ENCODE peak calls at places on chromosomes 4 and X, in seven cellular contexts. One of them, this sample, is unnamed. For H3K4me1 and H3K27me3, the result is how much of the 10 kb centered on the place peaks cover.

GRCh38 chr4:2341911-2342652 is 76.4 kb downstream of the ZFYVE28 start:
- DNase-seq in breast epithelium: peak
- DNase-seq in colonic mucosa: no peak
- DNase-seq in upper lobe of right lung: peak
- DNase-seq in CD8-positive, alpha-beta T cell: no peak
- DNase-seq in HCT116: no peak
- DNase-seq in ovary: no peak
- DNase-seq in this sample: no peak

GRCh38 chrX:3527811-3528210 is 181.4 kb upstream of the MXRA5 start:
- DNase-seq in breast epithelium: no peak
- DNase-seq in colonic mucosa: no peak
- DNase-seq in upper lobe of right lung: no peak
- DNase-seq in CD8-positive, alpha-beta T cell: no peak
- DNase-seq in HCT116: no peak
- DNase-seq in ovary: no peak
- DNase-seq in this sample: no peak

GRCh38 chr4:35872273-35872672 is 372.0 kb downstream of the ARAP2 start:
- DNase-seq in breast epithelium: no peak
- DNase-seq in colonic mucosa: no peak
- DNase-seq in upper lobe of right lung: no peak
- DNase-seq in CD8-positive, alpha-beta T cell: no peak
- DNase-seq in HCT116: no peak
- DNase-seq in ovary: no peak
- DNase-seq in this sample: no peak

GRCh38 chrX:68196939-68197791 is 236.1 kb downstream of the OPHN1 start:
- DNase-seq in breast epithelium: no peak
- DNase-seq in colonic mucosa: peak
- DNase-seq in upper lobe of right lung: no peak
- DNase-seq in CD8-positive, alpha-beta T cell: no peak
- DNase-seq in HCT116: peak
- DNase-seq in ovary: no peak
- DNase-seq in this sample: peak

GRCh38 chrX:130111935-130112221 is 1.6 kb upstream of the ELF4 start:
- DNase-seq in breast epithelium: no peak
- DNase-seq in colonic mucosa: no peak
- DNase-seq in upper lobe of right lung: no peak
- DNase-seq in CD8-positive, alpha-beta T cell: no peak
- DNase-seq in HCT116: no peak
- DNase-seq in ovary: no peak
- DNase-seq in this sample: no peak

GRCh38 chrX:48083212-48083611 is 11.8 kb upstream of the ZNF630 start:
- DNase-seq in breast epithelium: no peak
- DNase-seq in colonic mucosa: peak
- DNase-seq in upper lobe of right lung: no peak
- DNase-seq in CD8-positive, alpha-beta T cell: peak
- DNase-seq in HCT116: peak
- DNase-seq in ovary: peak
- DNase-seq in this sample: peak

GRCh38 chrX:68443155-68443868 is 10.0 kb upstream of the OPHN1 start:
- DNase-seq in breast epithelium: no peak
- DNase-seq in colonic mucosa: no peak
- DNase-seq in upper lobe of right lung: no peak
- DNase-seq in CD8-positive, alpha-beta T cell: no peak
- DNase-seq in HCT116: no peak
- DNase-seq in ovary: no peak
- DNase-seq in this sample: no peak

GRCh38 chr4:124139044-124139443 is 573.5 kb downstream of the ANKRD50 start:
- DNase-seq in breast epithelium: no peak
- DNase-seq in colonic mucosa: no peak
- DNase-seq in upper lobe of right lung: no peak
- DNase-seq in CD8-positive, alpha-beta T cell: no peak
- DNase-seq in HCT116: no peak
- DNase-seq in ovary: no peak
- DNase-seq in this sample: no peak

GRCh38 chr4:165330071-165330470 is 2.6 kb downstream of the MSMO1 start:
- DNase-seq in breast epithelium: no peak
- DNase-seq in colonic mucosa: no peak
- DNase-seq in upper lobe of right lung: no peak
- DNase-seq in CD8-positive, alpha-beta T cell: no peak
- DNase-seq in HCT116: no peak
- DNase-seq in ovary: no peak
- DNase-seq in this sample: no peak

GRCh38 chr4:108703966-108704365 is 53.6 kb downstream of the OSTC start:
- DNase-seq in breast epithelium: no peak
- DNase-seq in colonic mucosa: no peak
- DNase-seq in upper lobe of right lung: no peak
- DNase-seq in CD8-positive, alpha-beta T cell: no peak
- DNase-seq in HCT116: no peak
- DNase-seq in ovary: no peak
- DNase-seq in this sample: no peak

GRCh38 chrX:51641421-51642021 is 22.8 kb upstream of the CENPVL3 start:
- DNase-seq in breast epithelium: no peak
- DNase-seq in colonic mucosa: no peak
- DNase-seq in upper lobe of right lung: no peak
- DNase-seq in CD8-positive, alpha-beta T cell: no peak
- DNase-seq in HCT116: peak
- DNase-seq in ovary: no peak
- DNase-seq in this sample: peak

DNA sequence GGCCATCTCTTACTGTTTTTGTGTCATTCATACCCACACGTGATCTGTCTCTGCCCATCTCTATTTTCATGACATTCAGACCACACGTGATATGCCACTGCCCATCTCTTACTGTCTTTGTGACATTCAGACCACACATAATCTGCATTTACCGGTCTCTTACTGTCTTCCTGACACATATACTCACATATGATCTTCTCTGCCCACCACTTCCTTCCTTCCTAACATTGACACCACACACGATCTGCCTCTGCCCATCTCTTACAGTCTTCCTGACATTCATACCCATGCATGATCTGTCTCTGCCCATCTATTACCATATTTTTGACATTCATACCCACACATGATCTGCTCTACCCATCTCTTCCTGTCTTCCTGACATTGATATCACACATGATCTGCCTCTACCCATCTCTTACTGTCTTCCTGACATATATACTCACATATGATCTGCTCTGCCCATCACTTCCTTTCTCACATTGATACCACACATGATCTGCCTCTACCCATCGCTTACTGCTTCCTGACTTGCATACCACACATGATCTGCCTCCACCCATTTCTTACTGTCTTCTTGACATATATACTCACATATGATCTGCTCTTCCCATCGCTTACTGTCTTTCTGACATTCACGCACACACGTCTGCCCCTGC is 36.1 kb downstream of the SCML1 start:
- DNase-seq in breast epithelium: no peak
- DNase-seq in colonic mucosa: no peak
- DNase-seq in upper lobe of right lung: no peak
- DNase-seq in CD8-positive, alpha-beta T cell: no peak
- DNase-seq in HCT116: no peak
- DNase-seq in ovary: no peak
- DNase-seq in this sample: no peak
- H3K4me1 ChIP-seq in breast epithelium: under half
- H3K4me1 ChIP-seq in colonic mucosa: under half
- H3K4me1 ChIP-seq in upper lobe of right lung: under half
- H3K4me1 ChIP-seq in CD8-positive, alpha-beta T cell: half or more
- H3K4me1 ChIP-seq in HCT116: under half
- H3K4me1 ChIP-seq in ovary: under half
- H3K4me1 ChIP-seq in this sample: under half

GRCh38 chrX:153538424-153538823 is 21.0 kb downstream of the ATP2B3 start:
- DNase-seq in breast epithelium: no peak
- DNase-seq in colonic mucosa: no peak
- DNase-seq in upper lobe of right lung: no peak
- DNase-seq in CD8-positive, alpha-beta T cell: no peak
- DNase-seq in HCT116: no peak
- DNase-seq in ovary: no peak
- DNase-seq in this sample: no peak

GRCh38 chrX:153539979-153540358 is 22.5 kb downstream of the ATP2B3 start:
- DNase-seq in breast epithelium: no peak
- DNase-seq in colonic mucosa: no peak
- DNase-seq in upper lobe of right lung: no peak
- DNase-seq in CD8-positive, alpha-beta T cell: no peak
- DNase-seq in HCT116: no peak
- DNase-seq in ovary: no peak
- DNase-seq in this sample: no peak

GRCh38 chrX:153537526-153538295 is 20.3 kb downstream of the ATP2B3 start:
- DNase-seq in breast epithelium: no peak
- DNase-seq in colonic mucosa: no peak
- DNase-seq in upper lobe of right lung: no peak
- DNase-seq in CD8-positive, alpha-beta T cell: no peak
- DNase-seq in HCT116: no peak
- DNase-seq in ovary: peak
- DNase-seq in this sample: no peak

GRCh38 chrX:153539171-153539978 is 21.9 kb downstream of the ATP2B3 start:
- DNase-seq in breast epithelium: peak
- DNase-seq in colonic mucosa: peak
- DNase-seq in upper lobe of right lung: peak
- DNase-seq in CD8-positive, alpha-beta T cell: peak
- DNase-seq in HCT116: peak
- DNase-seq in ovary: peak
- DNase-seq in this sample: peak

DNA sequence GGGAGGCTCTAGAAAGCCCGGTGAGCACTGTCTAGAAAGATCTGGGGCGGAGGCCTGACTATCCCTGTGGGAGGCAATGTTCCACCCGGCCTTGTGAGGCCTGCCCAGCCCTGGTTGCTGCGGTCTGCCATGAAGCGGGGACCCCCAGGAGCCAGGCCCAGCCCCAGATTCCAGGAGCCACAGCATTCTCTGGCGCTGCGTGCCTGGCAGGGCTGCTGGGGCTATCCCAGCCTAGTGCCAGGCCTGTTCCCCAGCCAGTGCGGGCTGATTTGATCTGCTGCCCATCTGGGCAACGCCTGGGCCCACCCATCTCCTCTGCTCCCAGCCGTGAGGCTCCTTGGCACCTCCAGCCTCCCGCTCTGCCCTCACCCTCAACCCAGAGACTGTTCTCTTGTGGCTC is 19.6 kb downstream of the ATP2B3 start:
- DNase-seq in breast epithelium: no peak
- DNase-seq in colonic mucosa: no peak
- DNase-seq in upper lobe of right lung: no peak
- DNase-seq in CD8-positive, alpha-beta T cell: no peak
- DNase-seq in HCT116: no peak
- DNase-seq in ovary: no peak
- DNase-seq in this sample: no peak
- H3K27me3 ChIP-seq in breast epithelium: half or more
- H3K27me3 ChIP-seq in colonic mucosa: under half
- H3K27me3 ChIP-seq in upper lobe of right lung: under half
- H3K27me3 ChIP-seq in CD8-positive, alpha-beta T cell: under half
- H3K27me3 ChIP-seq in HCT116: under half
- H3K27me3 ChIP-seq in ovary: under half
- H3K27me3 ChIP-seq in this sample: under half

GRCh38 chr4:16508968-16509367 is 282.7 kb upstream of the TAPT1 start:
- DNase-seq in breast epithelium: no peak
- DNase-seq in colonic mucosa: no peak
- DNase-seq in upper lobe of right lung: no peak
- DNase-seq in CD8-positive, alpha-beta T cell: no peak
- DNase-seq in HCT116: no peak
- DNase-seq in ovary: no peak
- DNase-seq in this sample: no peak

GRCh38 chr4:16505726-16506125 is 279.5 kb upstream of the TAPT1 start:
- DNase-seq in breast epithelium: no peak
- DNase-seq in colonic mucosa: no peak
- DNase-seq in upper lobe of right lung: no peak
- DNase-seq in CD8-positive, alpha-beta T cell: no peak
- DNase-seq in HCT116: no peak
- DNase-seq in ovary: no peak
- DNase-seq in this sample: peak
- TF ChIP-seq CTCF in breast epithelium: no peak
- TF ChIP-seq CTCF in colonic mucosa: no peak
- TF ChIP-seq CTCF in upper lobe of right lung: peak
- TF ChIP-seq CTCF in CD8-positive, alpha-beta T cell: no peak
- TF ChIP-seq CTCF in HCT116: peak
- TF ChIP-seq CTCF in ovary: no peak
- TF ChIP-seq CTCF in this sample: peak

GRCh38 chr4:38672247-38673071 is 8.5 kb downstream of the KLF3 start:
- DNase-seq in breast epithelium: no peak
- DNase-seq in colonic mucosa: peak
- DNase-seq in upper lobe of right lung: no peak
- DNase-seq in CD8-positive, alpha-beta T cell: no peak
- DNase-seq in HCT116: no peak
- DNase-seq in ovary: peak
- DNase-seq in this sample: peak
- H3K4me1 ChIP-seq in breast epithelium: half or more
- H3K4me1 ChIP-seq in colonic mucosa: under half
- H3K4me1 ChIP-seq in upper lobe of right lung: half or more
- H3K4me1 ChIP-seq in CD8-positive, alpha-beta T cell: half or more
- H3K4me1 ChIP-seq in HCT116: half or more
- H3K4me1 ChIP-seq in ovary: under half
- H3K4me1 ChIP-seq in this sample: under half